ENCODE peak calls at places on chromosomes 13 and 19, in four cellular contexts. T, K, Y and G are unnamed samples.

GRCh38 chr19:44738603-44739585 is 9.6 kb upstream of the BCL3 start:
- DNase-seq in Y (no peak), T (no peak), K (no peak), G (no peak)

GRCh38 chr19:15315101-15315500 is 17.2 kb downstream of the BRD4 start:
- DNase-seq in K (no peak), Y (no peak), T (no peak), G (no peak)

GRCh38 chr13:60439201-60439600 is 42.2 kb downstream of the TDRD3 start:
- DNase-seq in T (no peak), Y (no peak), K (no peak), G (no peak)

GRCh38 chr13:74134226-74134776 is at the start of gene KLF12:
- DNase-seq in Y (peak), T (peak), K (peak), G (peak)

GRCh38 chr13:108961542-108962125 is 332.2 kb downstream of the MYO16 start:
- DNase-seq in K (peak), Y (no peak), T (peak), G (no peak)

GRCh38 chr13:39811051-39811450 is 155.6 kb downstream of the COG6 start:
- DNase-seq in Y (no peak), K (no peak), T (no peak), G (no peak)

GRCh38 chr13:49062297-49062896 is 86.7 kb downstream of the FNDC3A start:
- DNase-seq in T (no peak), Y (no peak), K (no peak), G (no peak)

GRCh38 chr19:33063356-33064116 is 1.2 kb downstream of the RHPN2 start:
- DNase-seq in Y (no peak), T (peak), K (no peak), G (no peak)

GRCh38 chr19:1106841-1107654 is 3.3 kb downstream of the GPX4 start:
- DNase-seq in Y (no peak), T (no peak), K (peak), G (no peak)

GRCh38 chr19:7413629-7414028 is 64.9 kb downstream of the ARHGEF18 start:
- DNase-seq in Y (no peak), K (no peak), T (no peak), G (no peak)

GRCh38 chr13:98792321-98792720 is 39.8 kb upstream of the SLC15A1 start:
- DNase-seq in T (no peak), Y (no peak), K (no peak), G (no peak)

GRCh38 chr13:30037766-30038165 is 187.3 kb upstream of the UBL3 start:
- DNase-seq in K (no peak), T (no peak), Y (no peak), G (no peak)

GRCh38 chr13:44243198-44243852 is 130.3 kb upstream of the SERP2 start:
- DNase-seq in Y (no peak), K (peak), T (peak), G (no peak)

GRCh38 chr13:24185591-24186232 is 25.2 kb downstream of the SPATA13 start:
- DNase-seq in K (no peak), T (no peak), Y (no peak), G (no peak)

GRCh38 chr19:17348700-17349099 is 11.3 kb downstream of the GTPBP3 start:
- DNase-seq in T (no peak), K (peak), Y (no peak), G (no peak)

GRCh38 chr13:98972627-98973026 is 5.2 kb downstream of the DOCK9 start:
- DNase-seq in T (no peak), Y (no peak), K (peak), G (no peak)

GRCh38 chr13:50511877-50512332 is 331.6 kb downstream of the DLEU7 start:
- DNase-seq in K (no peak), T (peak), Y (no peak), G (no peak)

GRCh38 chr13:23701646-23702045 is 131.4 kb downstream of the TNFRSF19 start:
- DNase-seq in T (no peak), Y (no peak), K (no peak), G (peak)

GRCh38 chr19:40921005-40921897 is 39.2 kb upstream of the CYP2A7 start:
- DNase-seq in Y (no peak), K (peak), T (no peak), G (no peak)

GRCh38 chr19:55369651-55370304 is 485 bp downstream of the IL11 start:
- DNase-seq in Y (no peak), K (peak), T (no peak), G (peak)

GRCh38 chr19:15251749-15252397 is 19.6 kb upstream of the EPHX3 start:
- DNase-seq in K (peak), Y (no peak), T (no peak), G (no peak)

GRCh38 chr19:51020988-51021651 is 1.6 kb upstream of the KLK10 start:
- DNase-seq in Y (no peak), K (peak), T (no peak), G (peak)

GRCh38 chr19:42201489-42202289 is 15.8 kb downstream of the DEDD2 start:
- DNase-seq in Y (no peak), K (no peak), T (peak), G (no peak)

GRCh38 chr19:16739546-16739945 is 19.9 kb downstream of the NWD1 start:
- DNase-seq in K (no peak), Y (no peak), T (no peak), G (no peak)

GRCh38 chr19:50654882-50655281 is 5.6 kb downstream of the C19orf81 start:
- DNase-seq in K (no peak), T (no peak), Y (no peak), G (no peak)

GRCh38 chr13:110403721-110404120 is 96.6 kb downstream of the COL4A2 start:
- DNase-seq in T (no peak), Y (no peak), K (no peak), G (no peak)

GRCh38 chr13:92547256-92547655 is 679.4 kb upstream of the GPC6 start:
- DNase-seq in K (no peak), Y (no peak), T (no peak), G (peak)

GRCh38 chr19:48206402-48207093 is 36.1 kb downstream of the ZSWIM9 start:
- DNase-seq in K (no peak), T (no peak), Y (no peak), G (no peak)

GRCh38 chr19:18840288-18841260 is 8.8 kb downstream of the UPF1 start:
- DNase-seq in Y (no peak), T (no peak), K (no peak), G (no peak)

GRCh38 chr19:38290631-38291147 is 13.4 kb upstream of the C19orf33 start:
- DNase-seq in T (no peak), K (peak), Y (no peak), G (peak)

GRCh38 chr19:55605637-55606470 is at the start of gene ZNF865:
- DNase-seq in Y (peak), K (peak), T (peak), G (peak)

GRCh38 chr19:31725051-31725450 is 375.8 kb upstream of the TSHZ3 start:
- DNase-seq in K (no peak), T (no peak), Y (no peak), G (no peak)

GRCh38 chr19:12752056-12752781 is 628 bp downstream of the BEST2 start:
- DNase-seq in T (no peak), Y (no peak), K (no peak), G (no peak)

GRCh38 chr19:29806098-29806866 is 5.5 kb upstream of the CCNE1 start:
- DNase-seq in Y (no peak), K (peak), T (no peak), G (no peak)

GRCh38 chr13:28545583-28546333 is 50.8 kb upstream of the FLT1 start:
- DNase-seq in K (no peak), T (no peak), Y (no peak), G (no peak)

GRCh38 chr13:110575322-110576069 is 14.0 kb upstream of the RAB20 start:
- DNase-seq in T (peak), K (no peak), Y (no peak), G (no peak)